ENCODE peak calls at places on chromosomes 6 and 20, in six cellular contexts. N is ACHN, S is lower lobe of right lung, W is right cardiac atrium, F is Right ventricle myocardium superior, J is retina. R is an unnamed sample.

GRCh38 chr6:135722182-135722581 is 129.3 kb upstream of the PDE7B start:
- DNase-seq in S (no peak), J (no peak), N (peak; percentile 1), W (no peak), F (no peak), R (no peak)

GRCh38 chr20:52204136-52204535 is 12.6 kb upstream of the ZFP64 start:
- DNase-seq in W (no peak), N (no peak), F (no peak), S (no peak), J (no peak), R (no peak)

GRCh38 chr6:3305216-3305565 is 46.4 kb downstream of the PSMG4 start:
- DNase-seq in S (no peak), J (no peak), N (no peak), F (no peak), W (no peak), R (no peak)

GRCh38 chr20:52340036-52340634 is 148.6 kb upstream of the ZFP64 start:
- DNase-seq in N (peak; percentile 1), S (no peak), F (no peak), W (no peak), J (no peak), R (peak; percentile 26)

GRCh38 chr6:157135691-157136090 is 187.6 kb downstream of the TMEM242 start:
- DNase-seq in J (no peak), S (no peak), W (no peak), F (no peak), N (no peak), R (no peak)

GRCh38 chr6:4615891-4616290 is 160.3 kb upstream of the CDYL start:
- DNase-seq in S (no peak), F (peak; percentile 72), J (no peak), N (no peak), W (peak; percentile 66), R (no peak)

GRCh38 chr6:53754330-53754729 is 40.5 kb upstream of the LRRC1 start:
- DNase-seq in W (no peak), N (no peak), S (peak; percentile 56), F (no peak), J (no peak), R (no peak)

GRCh38 chr6:137193256-137194070 is 20.0 kb upstream of the IL22RA2 start:
- DNase-seq in F (no peak), W (no peak), S (no peak), J (no peak), N (no peak), R (no peak)

GRCh38 chr20:63435552-63435951 is 36.9 kb downstream of the KCNQ2 start:
- DNase-seq in J (no peak), S (no peak), W (no peak), N (no peak), F (no peak), R (peak; percentile 67)

GRCh38 chr6:112920994-112921393 is 573.9 kb downstream of the RFPL4B start:
- DNase-seq in J (no peak), S (no peak), F (no peak), N (no peak), W (no peak), R (no peak)

GRCh38 chr20:13535627-13536026 is 103.1 kb downstream of the TASP1 start:
- DNase-seq in J (no peak), N (no peak), W (no peak), F (no peak), S (no peak), R (no peak)

GRCh38 chr6:157683707-157684106 is 139.3 kb upstream of the SNX9 start:
- DNase-seq in J (no peak), F (no peak), S (no peak), W (no peak), N (no peak), R (no peak)

GRCh38 chr20:8898823-8899222 is 170.1 kb upstream of the PLCB4 start:
- DNase-seq in S (no peak), F (no peak), W (no peak), N (no peak), J (no peak), R (no peak)

GRCh38 chr20:63434599-63435378 is 37.7 kb downstream of the KCNQ2 start:
- DNase-seq in N (peak; percentile 61), J (peak; percentile 85), F (peak; percentile 74), W (peak; percentile 56), S (peak; percentile 71), R (peak; percentile 84)

GRCh38 chr6:15793288-15793687 is 130.5 kb upstream of the DTNBP1 start:
- DNase-seq in F (no peak), W (no peak), N (peak; percentile 39), S (no peak), J (no peak), R (no peak)

GRCh38 chr6:158557927-158558326 is 2.0 kb upstream of the TMEM181 start:
- DNase-seq in N (no peak), J (no peak), S (no peak), W (no peak), F (no peak), R (no peak)

GRCh38 chr6:63764318-63764916 is 128.8 kb downstream of the PHF3 start:
- DNase-seq in F (no peak), W (no peak), S (no peak), N (peak; percentile 53), J (peak; percentile 9), R (no peak)

GRCh38 chr20:21020656-21021004 is 85.5 kb downstream of the LINC00237 start:
- DNase-seq in S (no peak), F (no peak), N (no peak), J (no peak), W (peak; percentile 21), R (no peak)

GRCh38 chr20:8020314-8021079 is 936 bp upstream of the TMX4 start:
- DNase-seq in F (no peak), N (no peak), S (no peak), W (no peak), J (peak; percentile 44), R (no peak)

GRCh38 chr6:125888989-125889656 is 67.4 kb upstream of the HINT3 start:
- DNase-seq in J (no peak), F (no peak), W (no peak), S (no peak), N (peak; percentile 54), R (no peak)

GRCh38 chr6:2810092-2810671 is 31.5 kb downstream of the SERPINB1 start:
- DNase-seq in J (no peak), N (no peak), W (no peak), F (no peak), S (no peak), R (no peak)